ENCODE peak calls at places on chromosomes 13 and 19, in five cellular contexts. R is ascending aorta, B is Peyer's patch, S is AG04449, F is SK-N-SH. U is an unnamed sample.

GRCh38 chr19:21463449-21464105 is 41.8 kb upstream of the ZNF429 start:
- DNase-seq in S (no peak), B (peak; percentile 35), F (peak; percentile 87), R (no peak), U (no peak)

GRCh38 chr19:3949997-3950859 is 17.4 kb downstream of the NMRK2 start:
- DNase-seq in S (no peak), F (no peak), R (no peak), B (no peak), U (no peak)

GRCh38 chr19:3375221-3376088 is 9.1 kb downstream of the NFIC start:
- DNase-seq in S (no peak), F (peak; percentile 90), B (peak; percentile 26), R (peak; percentile 78), U (no peak)

GRCh38 chr13:93227280-93227905 is 786 bp downstream of the GPC6 start:
- DNase-seq in F (peak; percentile 74), S (no peak), B (no peak), R (no peak), U (no peak)

GRCh38 chr13:76663941-76664340 is 222.3 kb downstream of the KCTD12 start:
- DNase-seq in B (no peak), S (no peak), R (no peak), F (no peak), U (no peak)

GRCh38 chr13:107216046-107216715 is 648.2 kb upstream of the ARGLU1 start:
- DNase-seq in F (no peak), R (no peak), B (no peak), S (no peak), U (no peak)

GRCh38 chr13:43783820-43784219 is 3.0 kb downstream of the ENOX1 start:
- DNase-seq in F (peak; percentile 56), S (no peak), B (no peak), R (no peak), U (peak; percentile 38)

GRCh38 chr13:103130681-103131210 is 64.5 kb upstream of the SLC10A2 start:
- DNase-seq in F (no peak), B (no peak), R (no peak), S (no peak), U (peak; percentile 58)

GRCh38 chr19:36973021-36973843 is 57.1 kb downstream of the ZNF568 start:
- DNase-seq in R (peak; percentile 30), S (no peak), B (peak; percentile 78), F (peak; percentile 97), U (peak; percentile 62)

GRCh38 chr19:45175663-45176345 is 2.2 kb downstream of the TRAPPC6A start:
- DNase-seq in S (no peak), F (no peak), B (no peak), R (no peak), U (no peak)

GRCh38 chr19:14086098-14086497 is 515 bp upstream of the C19orf67 start:
- DNase-seq in B (no peak), F (no peak), S (no peak), R (no peak), U (no peak)

GRCh38 chr13:91347212-91347995 is at the start of gene MIR17HG:
- DNase-seq in R (peak; percentile 69), F (peak; percentile 94), S (peak; percentile 5), B (peak; percentile 90), U (peak; percentile 96)

GRCh38 chr19:37114001-37114400 is 35.8 kb downstream of the ZNF420 start:
- DNase-seq in B (no peak), R (no peak), S (no peak), F (no peak), U (no peak)

GRCh38 chr19:18603958-18604819 is 2.4 kb downstream of the CRLF1 start:
- DNase-seq in S (no peak), F (peak; percentile 46), R (no peak), B (no peak), U (no peak)

GRCh38 chr13:34139660-34140059 is 321.7 kb downstream of the RFC3 start:
- DNase-seq in B (no peak), F (no peak), S (no peak), R (no peak), U (no peak)

GRCh38 chr13:45199716-45200115 is 1.1 kb downstream of the KCTD4 start:
- DNase-seq in F (no peak), S (no peak), R (no peak), B (no peak), U (no peak)

GRCh38 chr13:22235285-22235949 is 564.5 kb downstream of the FGF9 start:
- DNase-seq in B (no peak), R (no peak), F (no peak), S (no peak), U (no peak)

GRCh38 chr19:6509118-6509971 is 7.2 kb upstream of the TUBB4A start:
- DNase-seq in B (no peak), S (no peak), R (no peak), F (no peak), U (no peak)

GRCh38 chr13:101942535-101943157 is 459.2 kb downstream of the FGF14 start:
- DNase-seq in B (no peak), S (no peak), R (no peak), F (peak; percentile 53), U (no peak)

GRCh38 chr19:41810301-41810700 is 13.9 kb downstream of the CEACAM3 start:
- DNase-seq in B (no peak), S (no peak), R (no peak), F (no peak), U (no peak)

GRCh38 chr19:41501854-41502253 is 58.9 kb downstream of the ERICH4 start:
- DNase-seq in S (no peak), B (no peak), R (no peak), F (no peak), U (peak; percentile 28)

GRCh38 chr13:28321751-28322150 is 173.2 kb downstream of the FLT1 start:
- DNase-seq in S (no peak), F (no peak), R (no peak), B (no peak), U (no peak)

GRCh38 chr13:35475960-35476943 is at the start of gene MAB21L1:
- DNase-seq in R (no peak), F (peak; percentile 90), S (no peak), B (no peak), U (peak; percentile 33)

GRCh38 chr19:2270572-2271515 is 11.1 kb downstream of the PEAK3 start:
- DNase-seq in B (peak; percentile 70), R (peak; percentile 62), S (no peak), F (peak; percentile 83), U (peak; percentile 76)

GRCh38 chr19:29537181-29537580 is 11.4 kb downstream of the VSTM2B start:
- DNase-seq in R (no peak), S (no peak), B (no peak), F (no peak), U (no peak)

GRCh38 chr13:46622013-46622917 is 69.3 kb downstream of the LRCH1 start:
- DNase-seq in B (no peak), F (no peak), S (no peak), R (no peak), U (no peak)

GRCh38 chr13:104318121-104318520 is 1251.9 kb upstream of the SLC10A2 start:
- DNase-seq in S (no peak), B (no peak), R (no peak), F (peak; percentile 49), U (no peak)

GRCh38 chr19:7500811-7501450 is 12.1 kb upstream of the PEX11G start:
- DNase-seq in S (no peak), B (no peak), F (peak; percentile 93), R (no peak), U (peak; percentile 83)

GRCh38 chr13:22194106-22194810 is 523.4 kb downstream of the FGF9 start:
- DNase-seq in S (no peak), B (no peak), R (no peak), F (no peak), U (no peak)

GRCh38 chr13:48158290-48158689 is 63.4 kb upstream of the MED4 start:
- DNase-seq in B (no peak), S (no peak), F (no peak), R (no peak), U (peak; percentile 39)

GRCh38 chr19:18322318-18322758 is 538 bp downstream of the LSM4 start:
- DNase-seq in S (no peak), R (no peak), B (peak; percentile 71), F (peak; percentile 73), U (peak; percentile 79)

GRCh38 chr13:62473190-62473943 is 1057.7 kb upstream of the PCDH20 start:
- DNase-seq in S (no peak), R (no peak), F (no peak), B (no peak), U (no peak)

GRCh38 chr19:355134-355533 is 10.5 kb upstream of the MIER2 start:
- DNase-seq in S (no peak), R (no peak), B (no peak), F (no peak), U (no peak)

GRCh38 chr13:20708216-20708615 is 4.7 kb downstream of the IL17D start:
- DNase-seq in F (no peak), S (no peak), B (no peak), R (no peak), U (no peak)

GRCh38 chr13:20711301-20712044 is 8.0 kb downstream of the IL17D start:
- DNase-seq in B (no peak), R (no peak), F (no peak), S (no peak), U (peak; percentile 32)

GRCh38 chr13:20706661-20707060 is 3.2 kb downstream of the IL17D start:
- DNase-seq in B (no peak), R (no peak), S (no peak), F (no peak), U (no peak)

GRCh38 chr13:20709782-20710181 is 6.3 kb downstream of the IL17D start:
- DNase-seq in R (no peak), B (no peak), F (no peak), S (no peak), U (no peak)

DNA sequence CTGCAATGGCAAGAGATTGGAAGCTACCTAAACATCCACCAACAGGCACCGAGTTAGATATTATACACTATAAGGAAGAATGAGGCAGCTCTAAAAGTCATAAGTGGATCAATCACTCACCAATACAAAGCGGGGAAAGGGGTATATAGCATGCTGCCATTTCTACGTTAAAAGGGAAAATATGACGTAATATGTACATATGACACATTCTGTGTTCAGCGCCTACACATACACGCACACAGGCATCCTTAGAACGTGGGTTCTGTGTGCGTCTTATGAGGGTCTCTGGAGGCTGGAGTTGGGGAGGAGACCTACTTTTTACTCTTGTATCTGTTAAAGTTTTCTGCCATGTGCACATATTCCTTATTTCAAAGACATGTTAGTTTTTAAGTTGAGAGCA is 5.9 kb downstream of the IL17D start:
- DNase-seq in B (no peak), R (no peak), F (no peak), S (no peak), U (no peak)
- TF ChIP-seq CTCF in B (no peak), R (no peak), F (no peak), S (no peak), U (no peak)

GRCh38 chr13:113981201-113981605 is 7.3 kb upstream of the C13orf46 start:
- DNase-seq in F (no peak), B (no peak), R (no peak), S (no peak), U (no peak)
- TF ChIP-seq CTCF in F (no peak), B (no peak), R (no peak), S (no peak), U (no peak)

DNA sequence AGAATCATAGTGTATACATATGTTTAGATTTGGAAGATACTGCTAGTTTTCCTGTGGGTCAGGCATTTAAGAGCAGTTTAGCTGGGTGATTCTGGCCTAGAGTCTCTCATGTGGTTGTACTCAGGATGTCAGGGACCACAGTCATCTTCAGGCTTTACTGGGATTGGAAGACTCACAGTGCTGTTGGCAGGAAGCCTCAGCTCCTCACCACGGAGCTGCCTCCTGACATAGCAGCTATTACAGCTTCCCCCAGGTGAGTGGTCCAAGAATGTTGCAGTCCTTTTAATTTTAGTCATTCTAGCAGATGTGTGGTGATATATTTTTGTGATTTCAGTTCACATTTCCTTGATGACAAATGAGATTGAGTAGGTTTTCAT is 16.9 kb upstream of the GPR18 start:
- DNase-seq in R (no peak), F (no peak), S (peak; percentile 47), B (no peak), U (peak; percentile 63)
- TF ChIP-seq CTCF in R (no peak), F (no peak), S (no peak), B (no peak), U (no peak)

GRCh38 chr13:94415484-94415883 is 64.0 kb downstream of the DCT start:
- DNase-seq in F (no peak), B (no peak), R (no peak), S (no peak), U (no peak)
- TF ChIP-seq CTCF in F (no peak), B (no peak), R (no peak), S (no peak), U (no peak)